ENCODE peak calls at places on chromosomes 1 and 21, in nine cellular contexts. Z, C, E, L, D, B, G, J and X are unnamed samples.

GRCh38 chr21:42160111-42160949 is 58.6 kb upstream of the ABCG1 start:
- DNase-seq in Z (no peak), C (no peak), E (no peak), L (no peak), D (no peak), B (no peak), G (no peak), J (no peak), X (no peak)

GRCh38 chr21:35284199-35284598 is 235.1 kb upstream of the RUNX1 start:
- DNase-seq in Z (peak), C (no peak), E (peak), L (peak), D (peak), B (no peak), G (no peak), J (no peak), X (no peak)

GRCh38 chr1:167439301-167439988 is 78.9 kb downstream of the CD247 start:
- DNase-seq in Z (no peak), C (peak), E (peak), L (peak), D (peak), B (peak), G (peak), J (no peak), X (no peak)

GRCh38 chr1:43981135-43981491 is 2.1 kb downstream of the B4GALT2 start:
- DNase-seq in Z (no peak), C (no peak), E (no peak), L (no peak), D (no peak), B (no peak), G (no peak), J (no peak), X (no peak)

GRCh38 chr1:205068001-205068400 is 16.3 kb downstream of the TMEM81 start:
- DNase-seq in Z (no peak), C (no peak), E (no peak), L (no peak), D (no peak), B (no peak), G (no peak), J (no peak), X (no peak)

GRCh38 chr1:151898519-151898991 is 10.8 kb downstream of the THEM4 start:
- DNase-seq in Z (no peak), C (no peak), E (no peak), L (peak), D (no peak), B (no peak), G (no peak), J (peak), X (no peak)

GRCh38 chr1:203286161-203286984 is 18.9 kb upstream of the BTG2 start:
- DNase-seq in Z (no peak), C (no peak), E (no peak), L (no peak), D (no peak), B (no peak), G (no peak), J (no peak), X (peak)

GRCh38 chr1:39683591-39684312 is 7.5 kb downstream of the HPCAL4 start:
- DNase-seq in Z (peak), C (no peak), E (no peak), L (peak), D (peak), B (no peak), G (no peak), J (no peak), X (no peak)

GRCh38 chr1:207698822-207699483 is 52.9 kb upstream of the CD46 start:
- DNase-seq in Z (peak), C (peak), E (peak), L (peak), D (peak), B (peak), G (no peak), J (peak), X (no peak)

GRCh38 chr21:41687633-41688032 is 79.2 kb downstream of the RIPK4 start:
- DNase-seq in Z (no peak), C (no peak), E (no peak), L (no peak), D (no peak), B (no peak), G (no peak), J (peak), X (no peak)

GRCh38 chr1:221263831-221264767 is 384.9 kb downstream of the HLX start:
- DNase-seq in Z (no peak), C (peak), E (peak), L (peak), D (peak), B (peak), G (peak), J (peak), X (no peak)

GRCh38 chr1:116573388-116574100 is 2.7 kb upstream of the CD58 start:
- DNase-seq in Z (no peak), C (no peak), E (peak), L (peak), D (no peak), B (no peak), G (no peak), J (no peak), X (no peak)

GRCh38 chr1:180188103-180188506 is 33.4 kb downstream of the QSOX1 start:
- DNase-seq in Z (no peak), C (peak), E (peak), L (peak), D (peak), B (peak), G (no peak), J (peak), X (no peak)

GRCh38 chr1:204321665-204322064 is 38.1 kb downstream of the PLEKHA6 start:
- DNase-seq in Z (no peak), C (no peak), E (peak), L (no peak), D (peak), B (no peak), G (no peak), J (peak), X (no peak)

GRCh38 chr21:23160914-23161313 is 2162.7 kb downstream of the NCAM2 start:
- DNase-seq in Z (no peak), C (peak), E (no peak), L (no peak), D (no peak), B (no peak), G (no peak), J (no peak), X (no peak)

GRCh38 chr1:89962024-89962741 is 32.7 kb upstream of the ZNF326 start:
- DNase-seq in Z (no peak), C (no peak), E (no peak), L (peak), D (no peak), B (no peak), G (no peak), J (peak), X (no peak)

GRCh38 chr1:225653463-225654276 is 747 bp upstream of the ENAH start:
- DNase-seq in Z (peak), C (peak), E (peak), L (peak), D (peak), B (peak), G (peak), J (peak), X (peak)

GRCh38 chr1:117537291-117537920 is 68.4 kb upstream of the TENT5C start:
- DNase-seq in Z (no peak), C (peak), E (no peak), L (peak), D (no peak), B (no peak), G (no peak), J (no peak), X (no peak)

GRCh38 chr1:234845097-234845660 is 235.2 kb upstream of the IRF2BP2 start:
- DNase-seq in Z (no peak), C (no peak), E (no peak), L (no peak), D (no peak), B (no peak), G (no peak), J (no peak), X (no peak)

GRCh38 chr1:165376041-165376810 is 19.7 kb upstream of the LMX1A start:
- DNase-seq in Z (peak), C (peak), E (peak), L (peak), D (peak), B (peak), G (peak), J (peak), X (no peak)

GRCh38 chr1:111513410-111514020 is 10.1 kb upstream of the ADORA3 start:
- DNase-seq in Z (peak), C (no peak), E (no peak), L (peak), D (no peak), B (no peak), G (no peak), J (no peak), X (no peak)

GRCh38 chr1:108708726-108709660 is 3.7 kb upstream of the FNDC7 start:
- DNase-seq in Z (no peak), C (peak), E (peak), L (peak), D (no peak), B (no peak), G (no peak), J (no peak), X (no peak)
- TF ChIP-seq CTCF in Z (no peak), C (peak), E (peak), L (no peak), D (no peak), B (peak), G (peak), J (peak), X (no peak)

DNA sequence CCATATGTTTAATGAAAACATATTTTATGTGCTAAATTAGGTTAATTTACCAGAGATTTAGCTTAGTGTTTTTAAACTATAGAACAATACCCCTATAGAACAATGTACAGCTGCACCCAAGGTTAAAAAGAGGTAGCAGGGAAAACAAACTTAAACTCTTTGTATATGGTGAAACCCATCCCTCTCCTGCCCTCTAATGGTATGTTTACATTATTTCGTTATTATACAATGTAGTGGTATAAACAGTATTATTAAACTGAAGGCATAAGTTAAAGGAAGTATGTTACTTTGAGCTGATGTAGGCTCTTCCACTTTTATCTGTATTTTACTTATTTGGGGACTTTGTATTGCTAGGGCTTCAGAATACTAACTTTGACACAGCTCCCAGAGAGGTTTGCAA is 16.7 kb upstream of the ZYG11A start:
- DNase-seq in Z (no peak), C (peak), E (peak), L (peak), D (peak), B (no peak), G (no peak), J (peak), X (no peak)
- TF ChIP-seq CTCF in Z (no peak), C (peak), E (peak), L (peak), D (no peak), B (peak), G (no peak), J (peak), X (no peak)

DNA sequence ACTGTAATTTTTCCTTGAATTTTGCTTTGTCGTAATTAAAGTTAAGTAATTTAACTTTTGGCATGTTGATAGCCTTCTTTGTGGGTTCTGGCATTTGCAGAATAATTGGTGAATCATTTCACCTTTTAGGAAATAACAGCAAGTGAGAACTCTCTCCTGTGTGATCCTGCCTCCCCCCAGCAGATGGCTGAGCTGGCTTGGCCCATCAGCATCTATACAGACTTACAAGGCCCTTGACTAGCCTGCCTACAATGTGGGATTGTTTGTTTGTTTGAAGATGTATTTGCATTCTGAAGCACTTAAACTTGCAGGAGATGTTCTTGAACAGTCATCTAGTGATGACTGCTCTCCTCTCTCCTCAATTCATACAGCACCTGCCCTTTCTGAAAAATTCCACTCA is 55.9 kb downstream of the MACO1 start:
- DNase-seq in Z (no peak), C (no peak), E (peak), L (peak), D (no peak), B (no peak), G (no peak), J (peak), X (no peak)
- TF ChIP-seq CTCF in Z (no peak), C (no peak), E (peak), L (peak), D (peak), B (peak), G (no peak), J (peak), X (no peak)

GRCh38 chr1:227815468-227816409 is at the start of gene PRSS38:
- DNase-seq in Z (no peak), C (no peak), E (no peak), L (no peak), D (no peak), B (no peak), G (no peak), J (no peak), X (no peak)
- TF ChIP-seq CTCF in Z (no peak), C (no peak), E (no peak), L (no peak), D (no peak), B (no peak), G (no peak), J (peak), X (no peak)

GRCh38 chr1:27782950-27783349 is 9.9 kb downstream of the STX12 start:
- DNase-seq in Z (no peak), C (no peak), E (no peak), L (no peak), D (no peak), B (no peak), G (no peak), J (no peak), X (no peak)
- TF ChIP-seq CTCF in Z (no peak), C (no peak), E (no peak), L (no peak), D (no peak), B (no peak), G (no peak), J (no peak), X (no peak)

DNA sequence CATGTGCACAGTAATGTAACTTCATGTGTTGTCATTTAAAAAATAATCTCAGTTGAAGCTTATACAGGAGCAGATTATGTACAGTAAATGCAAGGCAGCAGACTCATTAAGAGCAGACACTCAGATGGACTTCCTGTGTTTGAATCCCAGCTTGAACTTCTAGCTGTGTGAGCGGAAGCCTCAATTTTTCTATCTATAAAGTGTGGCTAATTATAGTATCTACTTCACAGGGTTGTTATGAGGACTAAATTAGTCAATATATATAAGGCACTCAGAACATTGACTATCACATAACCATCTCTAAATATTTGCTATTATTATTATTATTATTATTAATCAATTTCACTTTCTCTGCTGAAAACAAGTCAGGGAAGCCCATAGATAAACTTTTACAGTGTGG is 141.6 kb downstream of the ZP4 start:
- DNase-seq in Z (no peak), C (no peak), E (no peak), L (no peak), D (no peak), B (no peak), G (no peak), J (no peak), X (no peak)
- TF ChIP-seq CTCF in Z (no peak), C (no peak), E (no peak), L (no peak), D (no peak), B (no peak), G (no peak), J (no peak), X (no peak)

GRCh38 chr1:201847150-201847549 is 18.2 kb downstream of the IPO9 start:
- DNase-seq in Z (no peak), C (no peak), E (no peak), L (no peak), D (no peak), B (no peak), G (no peak), J (no peak), X (no peak)
- TF ChIP-seq CTCF in Z (no peak), C (no peak), E (no peak), L (no peak), D (no peak), B (no peak), G (no peak), J (no peak), X (no peak)

GRCh38 chr1:161193561-161194235 is 5.2 kb downstream of the ADAMTS4 start:
- DNase-seq in Z (no peak), C (no peak), E (peak), L (no peak), D (no peak), B (no peak), G (no peak), J (no peak), X (no peak)
- TF ChIP-seq CTCF in Z (no peak), C (no peak), E (no peak), L (no peak), D (no peak), B (no peak), G (no peak), J (peak), X (no peak)

GRCh38 chr1:42922687-42923366 is 35.8 kb downstream of the SLC2A1 start:
- DNase-seq in Z (no peak), C (peak), E (peak), L (peak), D (peak), B (peak), G (no peak), J (peak), X (no peak)

GRCh38 chr1:42926235-42926869 is 32.3 kb downstream of the SLC2A1 start:
- DNase-seq in Z (no peak), C (no peak), E (no peak), L (no peak), D (no peak), B (no peak), G (peak), J (no peak), X (no peak)

GRCh38 chr1:42925132-42925769 is 33.4 kb downstream of the SLC2A1 start:
- DNase-seq in Z (no peak), C (no peak), E (no peak), L (no peak), D (no peak), B (no peak), G (no peak), J (no peak), X (no peak)

GRCh38 chr1:42923367-42924248 is 35.1 kb downstream of the SLC2A1 start:
- DNase-seq in Z (no peak), C (no peak), E (no peak), L (no peak), D (no peak), B (no peak), G (no peak), J (no peak), X (no peak)

DNA sequence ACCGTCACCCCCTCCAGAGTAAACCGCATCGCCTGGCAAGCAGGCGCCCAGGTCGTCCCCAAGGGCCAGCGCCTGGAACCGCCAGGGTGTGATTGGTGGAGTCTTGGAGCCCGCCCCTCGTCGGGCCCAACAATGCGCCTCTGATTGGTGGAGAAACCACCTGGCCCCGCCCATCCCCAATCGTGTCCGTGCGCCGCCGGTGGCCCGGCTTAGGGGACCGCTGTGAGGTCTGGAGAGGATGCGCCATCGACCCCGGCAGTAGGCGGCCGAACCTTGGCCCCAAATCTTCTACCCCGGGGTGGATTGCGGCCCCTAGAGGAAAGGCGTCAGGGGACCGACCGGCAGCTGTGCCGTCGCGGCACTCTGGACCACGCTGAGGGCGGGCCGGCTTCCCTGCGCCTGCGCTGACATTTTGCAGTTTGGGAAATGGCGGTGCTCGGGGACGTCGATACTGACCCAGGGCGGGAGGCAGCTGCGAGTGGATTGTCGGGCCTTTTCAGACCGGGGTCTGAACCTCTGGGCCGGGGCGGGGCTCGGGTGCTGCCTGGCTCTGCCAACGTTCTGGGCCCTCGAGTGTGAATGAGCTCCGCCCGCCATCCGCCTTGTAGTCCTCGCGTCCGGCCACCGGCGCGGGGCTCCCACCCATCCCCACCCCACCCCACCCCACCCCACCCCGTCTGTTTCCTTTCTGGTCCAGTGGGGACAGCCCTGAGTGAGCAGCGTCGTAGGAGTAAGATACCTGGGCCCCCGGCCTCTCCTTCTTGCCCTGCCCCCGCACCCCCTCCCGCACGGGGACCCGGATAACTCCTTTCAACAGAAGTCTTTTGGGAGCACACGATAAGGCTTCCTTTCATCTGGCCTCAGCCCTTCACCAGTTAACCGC is 34.2 kb downstream of the SLC2A1 start:
- DNase-seq in Z (peak), C (peak), E (peak), L (peak), D (peak), B (peak), G (peak), J (peak), X (peak)
- TF ChIP-seq CTCF in Z (peak), C (no peak), E (no peak), L (no peak), D (no peak), B (peak), G (peak), J (peak), X (no peak)